ENCODE peak calls at places on chromosomes 3 and 15, in ten cellular contexts. Y is RPMI7951, C is NCI-H1105, D is lung, F is ACHN, P is posterior cingulate gyrus, K is NCI-H1048, B is astrocyte of the cerebellum, M is activated T-cell treated with anti-CD3 and anti-CD28 coated beads for 24 hours, I is H9. E is an unnamed sample.

GRCh38 chr3:197775317-197775716 is 15.7 kb upstream of the LRCH3 start:
- DNase-seq in C (no peak), I (no peak), Y (no peak), F (no peak), B (no peak), D (no peak), K (no peak), P (no peak), M (no peak), E (no peak)

GRCh38 chr3:11434017-11434526 is 161.9 kb downstream of the ATG7 start:
- DNase-seq in I (no peak), P (no peak), C (no peak), K (no peak), F (no peak), B (peak; percentile 51), M (no peak), D (peak; percentile 35), Y (peak; percentile 78), E (peak; percentile 73)

GRCh38 chr3:53196575-53197407 is 35.8 kb downstream of the PRKCD start:
- DNase-seq in M (no peak), I (peak; percentile 82), Y (peak; percentile 89), K (no peak), P (peak; percentile 35), F (peak; percentile 20), B (peak; percentile 27), D (no peak), C (no peak), E (no peak)

GRCh38 chr3:42729404-42730145 is 27.0 kb upstream of the HHATL start:
- DNase-seq in I (peak; percentile 11), F (no peak), M (no peak), Y (no peak), D (no peak), C (no peak), P (no peak), K (no peak), B (no peak), E (no peak)

GRCh38 chr3:70064194-70064787 is 64.8 kb downstream of the SAMMSON start:
- DNase-seq in C (peak; percentile 7), P (no peak), I (no peak), D (no peak), F (peak; percentile 25), Y (peak; percentile 43), M (peak; percentile 7), K (no peak), B (peak; percentile 35), E (peak; percentile 11)

GRCh38 chr15:72195101-72195511 is 2.5 kb downstream of the GRAMD2A start:
- DNase-seq in I (no peak), P (peak; percentile 42), K (no peak), D (peak; percentile 53), M (no peak), F (no peak), B (no peak), C (no peak), Y (peak; percentile 45), E (no peak)

GRCh38 chr3:157220211-157220610 is 60.3 kb upstream of the CCNL1 start:
- DNase-seq in D (no peak), C (peak; percentile 10), Y (no peak), F (no peak), M (no peak), P (no peak), I (no peak), B (no peak), K (no peak), E (no peak)

GRCh38 chr3:170488802-170489201 is 70.1 kb downstream of the CLDN11 start:
- DNase-seq in I (no peak), K (no peak), B (peak; percentile 44), Y (peak; percentile 94), P (no peak), C (no peak), F (no peak), M (no peak), D (no peak), E (peak; percentile 56)

GRCh38 chr3:192879346-192880031 is 38.2 kb downstream of the MB21D2 start:
- DNase-seq in B (peak; percentile 96), F (peak; percentile 98), Y (peak; percentile 99), C (no peak), K (peak; percentile 63), D (no peak), I (peak; percentile 87), P (no peak), M (no peak), E (peak; percentile 99)

GRCh38 chr3:7667774-7668173 is 806.9 kb downstream of the GRM7 start:
- DNase-seq in I (no peak), P (no peak), Y (no peak), F (no peak), B (no peak), D (no peak), M (no peak), C (peak; percentile 21), K (no peak), E (no peak)

GRCh38 chr3:85210540-85210939 is 251.8 kb downstream of the CADM2 start:
- DNase-seq in C (no peak), F (no peak), M (no peak), I (no peak), B (no peak), K (no peak), Y (no peak), D (no peak), P (no peak), E (no peak)

GRCh38 chr15:100095896-100096600 is 245.7 kb downstream of the ADAMTS17 start:
- DNase-seq in C (no peak), Y (no peak), K (no peak), B (no peak), F (no peak), I (no peak), D (peak; percentile 22), P (no peak), M (no peak), E (no peak)

GRCh38 chr3:134002326-134002725 is 27.4 kb downstream of the SLCO2A1 start:
- DNase-seq in P (no peak), K (no peak), C (no peak), M (no peak), D (no peak), B (peak; percentile 51), Y (peak; percentile 88), F (peak; percentile 88), I (no peak), E (peak; percentile 86)

GRCh38 chr3:188627652-188628051 is 473.7 kb downstream of the LPP start:
- DNase-seq in D (no peak), B (peak; percentile 78), P (no peak), C (no peak), Y (peak; percentile 74), K (no peak), F (peak; percentile 24), I (no peak), M (no peak), E (peak; percentile 93)

GRCh38 chr15:27043770-27044169 is 72.8 kb downstream of the GABRG3 start:
- DNase-seq in B (no peak), M (no peak), Y (no peak), F (no peak), D (no peak), C (no peak), K (no peak), I (no peak), P (no peak), E (no peak)

E was measured in HFFc6.